ENCODE peak calls at places on chromosomes 12 and 14, in four cellular contexts. T is fibroblast of mammary gland, P is ovary, U is kidney. H is an unnamed sample.

GRCh38 chr14:99037777-99038176 is 234.2 kb downstream of the BCL11B start:
- DNase-seq in T (no peak), P (no peak), U (no peak), H (peak)

GRCh38 chr14:68624541-68625220 is 168.2 kb downstream of the ZFP36L1 start:
- DNase-seq in T (no peak), P (no peak), U (no peak), H (no peak)

GRCh38 chr12:1816730-1817094 is 3.7 kb upstream of the LRTM2 start:
- DNase-seq in T (no peak), P (no peak), U (no peak), H (no peak)

GRCh38 chr12:96456265-96456974 is 33.0 kb upstream of the CFAP54 start:
- DNase-seq in T (no peak), P (no peak), U (no peak), H (no peak)

GRCh38 chr12:111636209-111636928 is 37.3 kb upstream of the ATXN2 start:
- DNase-seq in T (peak), P (peak), U (peak), H (no peak)

GRCh38 chr12:104290855-104291254 is 12.7 kb upstream of the EID3 start:
- DNase-seq in T (no peak), P (no peak), U (no peak), H (no peak)

GRCh38 chr12:62978768-62979167 is 43.8 kb upstream of the PPM1H start:
- DNase-seq in T (no peak), P (no peak), U (no peak), H (no peak)

GRCh38 chr12:93741741-93742085 is 64.5 kb downstream of the CRADD start:
- DNase-seq in T (peak), P (no peak), U (no peak), H (peak)

GRCh38 chr12:114936148-114937099 is 252.4 kb upstream of the TBX3 start:
- DNase-seq in T (peak), P (no peak), U (no peak), H (peak)

GRCh38 chr12:67766370-67766769 is 117.8 kb downstream of the DYRK2 start:
- DNase-seq in T (peak), P (no peak), U (no peak), H (peak)

GRCh38 chr12:29428630-29429029 is 47.7 kb upstream of the ERGIC2 start:
- DNase-seq in T (peak), P (no peak), U (no peak), H (peak)

GRCh38 chr12:31321565-31322228 is 4.3 kb downstream of the SINHCAF start:
- DNase-seq in T (peak), P (no peak), U (no peak), H (no peak)

GRCh38 chr14:73471582-73472181 is 13.3 kb upstream of the NUMB start:
- DNase-seq in T (no peak), P (no peak), U (no peak), H (no peak)

GRCh38 chr12:24921251-24922038 is 27.5 kb downstream of the BCAT1 start:
- DNase-seq in T (peak), P (no peak), U (no peak), H (no peak)

GRCh38 chr14:85319998-85320397 is 209.9 kb upstream of the FLRT2 start:
- DNase-seq in T (peak), P (no peak), U (no peak), H (peak)

GRCh38 chr14:92362781-92363235 is 39.8 kb downstream of the SLC24A4 start:
- DNase-seq in T (peak), P (no peak), U (peak), H (peak)

GRCh38 chr12:49388682-49389081 is 21.4 kb downstream of the SPATS2 start:
- DNase-seq in T (no peak), P (no peak), U (no peak), H (no peak)

DNA sequence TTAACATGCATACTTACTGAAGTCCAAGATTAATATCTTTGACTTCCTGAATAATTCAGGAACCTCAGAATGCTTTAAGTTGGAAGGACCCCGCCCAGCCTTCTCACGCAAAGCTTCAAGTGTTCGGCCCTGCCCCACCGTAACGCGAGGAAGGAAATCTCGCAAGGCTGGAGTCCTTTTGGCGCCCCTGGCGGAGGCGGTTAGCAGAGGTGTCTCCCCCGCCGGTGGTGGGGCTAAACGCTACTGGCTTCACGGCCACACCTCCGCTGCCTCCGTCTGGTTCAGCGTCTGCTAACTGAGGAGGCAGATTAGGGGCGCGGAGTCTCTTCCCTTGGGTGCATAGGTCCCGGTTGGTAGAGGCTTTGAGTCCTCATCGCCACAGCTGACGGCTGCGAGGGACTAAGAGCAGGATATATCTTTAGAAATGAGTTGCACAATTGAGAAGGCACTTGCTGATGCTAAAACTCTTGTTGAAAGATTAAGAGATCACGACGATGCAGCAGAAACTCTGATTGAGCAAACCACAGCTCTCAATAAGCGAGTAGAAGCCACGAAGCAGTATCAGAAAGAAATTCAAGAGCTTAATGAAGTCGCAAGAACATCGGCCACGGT is 21.9 kb downstream of the SPATS2 start:
- DNase-seq in T (no peak), P (no peak), U (peak), H (no peak)
- TF ChIP-seq CTCF in T (no peak), P (no peak), U (no peak), H (no peak)

GRCh38 chr12:116880817-116881324 is 370 bp downstream of the HRK start:
- DNase-seq in T (peak), P (no peak), U (peak), H (peak)
- TF ChIP-seq CTCF in T (no peak), P (no peak), U (no peak), H (no peak)

GRCh38 chr12:123390415-123391093 is 6.6 kb downstream of the KMT5A start:
- DNase-seq in T (no peak), P (no peak), U (no peak), H (no peak)
- TF ChIP-seq CTCF in T (no peak), P (no peak), U (no peak), H (no peak)

GRCh38 chr12:124508323-124509096 is 58.9 kb downstream of the NCOR2 start:
- DNase-seq in T (peak), P (no peak), U (peak), H (no peak)
- TF ChIP-seq CTCF in T (no peak), P (no peak), U (no peak), H (no peak)

DNA sequence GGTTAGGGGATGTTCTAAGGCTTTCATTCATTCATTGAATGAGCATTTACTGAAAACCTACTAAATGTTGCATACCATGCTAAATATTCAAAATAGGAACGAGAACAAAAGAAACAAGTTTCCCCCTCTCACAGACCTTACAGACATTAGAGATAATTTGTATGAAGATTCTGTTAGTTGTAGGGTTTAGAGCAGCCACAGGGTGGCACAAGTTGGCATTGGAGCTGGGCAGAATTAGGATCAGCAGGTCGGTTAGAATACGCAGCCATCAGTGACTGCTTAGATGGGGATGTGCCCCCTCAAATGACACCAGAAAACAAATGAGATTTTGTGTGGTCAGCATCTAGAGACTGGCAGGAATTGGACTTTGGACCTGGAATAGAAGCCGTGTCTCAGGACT is 166.3 kb upstream of the DAAM1 start:
- DNase-seq in T (peak), P (no peak), U (no peak), H (peak)
- TF ChIP-seq CTCF in T (peak), P (no peak), U (no peak), H (no peak)

H was measured in MCF 10A.